ENCODE peak calls at places on chromosomes 12 and 14, in five cellular contexts. N, A, U, D and W are unnamed samples.

GRCh38 chr14:80865565-80865964 is 76.0 kb downstream of the CEP128 start:
- DNase-seq in U (no peak), A (no peak), N (no peak), D (no peak), W (no peak)

GRCh38 chr14:99262977-99263448 is 9.0 kb downstream of the BCL11B start:
- DNase-seq in N (no peak), U (no peak), A (no peak), D (no peak), W (peak; percentile 21)

GRCh38 chr12:1083888-1084262 is 92.9 kb downstream of the ERC1 start:
- DNase-seq in D (peak; percentile 20), U (no peak), A (no peak), N (peak; percentile 61), W (no peak)

GRCh38 chr14:25009891-25010290 is 40.1 kb downstream of the STXBP6 start:
- DNase-seq in U (no peak), N (peak; percentile 5), D (peak; percentile 40), A (no peak), W (no peak)

GRCh38 chr14:33307691-33308369 is 369.2 kb downstream of the NPAS3 start:
- DNase-seq in N (peak; percentile 54), D (no peak), A (no peak), U (no peak), W (no peak)

GRCh38 chr12:46457958-46458357 is 85.4 kb upstream of the SLC38A2 start:
- DNase-seq in N (no peak), A (no peak), D (no peak), U (no peak), W (no peak)

GRCh38 chr14:100058777-100059432 is 6.3 kb upstream of the EVL start:
- DNase-seq in N (no peak), U (peak; percentile 60), D (no peak), A (no peak), W (no peak)

GRCh38 chr14:99754141-99755067 is 38.8 kb upstream of the EML1 start:
- DNase-seq in A (no peak), U (peak; percentile 24), N (no peak), D (no peak), W (peak; percentile 19)

GRCh38 chr14:104145826-104146642 is 7.6 kb downstream of the KIF26A start:
- DNase-seq in U (no peak), D (no peak), A (no peak), N (no peak), W (no peak)

GRCh38 chr14:61147898-61148549 is 133.1 kb downstream of the TMEM30B start:
- DNase-seq in A (no peak), U (no peak), N (peak; percentile 81), D (no peak), W (no peak)

GRCh38 chr12:74337951-74338350 is 199.7 kb upstream of the ATXN7L3B start:
- DNase-seq in D (no peak), A (no peak), N (no peak), U (no peak), W (no peak)

GRCh38 chr14:75176142-75176820 is at the start of gene TMED10:
- DNase-seq in U (peak; percentile 84), N (peak; percentile 52), A (peak; percentile 93), D (peak; percentile 95), W (peak; percentile 93)

GRCh38 chr12:2273288-2273687 is 220.5 kb downstream of the CACNA1C start:
- DNase-seq in U (no peak), N (no peak), D (no peak), A (no peak), W (no peak)

GRCh38 chr12:105748806-105749600 is 389.8 kb downstream of the NUAK1 start:
- DNase-seq in N (no peak), U (no peak), A (no peak), D (no peak), W (no peak)

GRCh38 chr12:115223322-115223721 is 539.3 kb upstream of the TBX3 start:
- DNase-seq in U (no peak), D (no peak), A (no peak), N (peak; percentile 41), W (no peak)

GRCh38 chr14:74401504-74402241 is 24.3 kb downstream of the SYNDIG1L start:
- DNase-seq in N (no peak), D (peak; percentile 86), U (peak; percentile 84), A (peak; percentile 89), W (peak; percentile 89)

GRCh38 chr12:111311011-111311410 is 57.9 kb downstream of the PHETA1 start:
- DNase-seq in A (no peak), D (no peak), N (no peak), U (no peak), W (no peak)

GRCh38 chr12:122870867-122871664 is 24.9 kb downstream of the VPS37B start:
- DNase-seq in D (no peak), U (no peak), N (no peak), A (no peak), W (no peak)

GRCh38 chr12:3040663-3041544 is 36.3 kb upstream of the TSPAN9 start:
- DNase-seq in A (no peak), D (no peak), N (no peak), U (no peak), W (no peak)

GRCh38 chr14:103908580-103908979 is 19.7 kb upstream of the TDRD9 start:
- DNase-seq in D (no peak), U (no peak), N (no peak), A (no peak), W (peak; percentile 53)

GRCh38 chr14:20998674-20999366 is at the start of gene SLC39A2:
- DNase-seq in A (no peak), N (peak; percentile 57), D (no peak), U (no peak), W (no peak)

GRCh38 chr12:67237231-67237630 is 31.9 kb upstream of the CAND1 start:
- DNase-seq in U (no peak), A (no peak), D (no peak), N (no peak), W (no peak)

GRCh38 chr12:4975574-4975973 is 65.9 kb downstream of the KCNA1 start:
- DNase-seq in D (no peak), U (peak; percentile 30), N (no peak), A (no peak), W (no peak)

GRCh38 chr12:48901278-48901677 is 24.0 kb downstream of the FKBP11 start:
- DNase-seq in N (no peak), D (no peak), A (no peak), U (peak; percentile 72), W (no peak)

GRCh38 chr12:99907210-99907609 is 77.5 kb downstream of the ANKS1B start:
- DNase-seq in N (no peak), U (no peak), D (no peak), A (no peak), W (no peak)

GRCh38 chr12:20588057-20588456 is 107.1 kb upstream of the SLCO1C1 start:
- DNase-seq in U (no peak), N (no peak), A (no peak), D (peak; percentile 80), W (no peak)

GRCh38 chr14:69953266-69953905 is 74.2 kb downstream of the SMOC1 start:
- DNase-seq in N (no peak), A (no peak), D (no peak), U (no peak), W (no peak)

GRCh38 chr14:99268776-99269510 is 3.1 kb downstream of the BCL11B start:
- DNase-seq in D (no peak), N (no peak), U (no peak), A (no peak), W (no peak)

GRCh38 chr12:45687081-45688015 is 42.2 kb upstream of the ARID2 start:
- DNase-seq in A (no peak), D (no peak), U (no peak), N (no peak), W (peak; percentile 41)

GRCh38 chr12:98296462-98297079 is 218.8 kb upstream of the TMPO start:
- DNase-seq in N (no peak), D (peak; percentile 60), U (no peak), A (no peak), W (no peak)

GRCh38 chr12:110141389-110141788 is 17.2 kb downstream of the IFT81 start:
- DNase-seq in N (peak; percentile 86), D (no peak), U (no peak), A (no peak), W (no peak)

GRCh38 chr12:83472772-83473171 is 786.1 kb downstream of the TMTC2 start:
- DNase-seq in D (peak; percentile 45), N (no peak), A (no peak), U (no peak), W (no peak)

GRCh38 chr12:14422516-14423230 is 57.2 kb downstream of the ATF7IP start:
- DNase-seq in N (no peak), U (no peak), A (no peak), D (no peak), W (no peak)

GRCh38 chr12:14431990-14432389 is 66.5 kb downstream of the ATF7IP start:
- DNase-seq in U (no peak), D (no peak), A (no peak), N (no peak), W (no peak)

GRCh38 chr12:14424545-14424944 is 59.1 kb downstream of the ATF7IP start:
- DNase-seq in A (no peak), D (no peak), N (no peak), U (no peak), W (no peak)

GRCh38 chr12:14430394-14430986 is 65.0 kb downstream of the ATF7IP start:
- DNase-seq in A (no peak), U (no peak), N (no peak), D (no peak), W (no peak)

DNA sequence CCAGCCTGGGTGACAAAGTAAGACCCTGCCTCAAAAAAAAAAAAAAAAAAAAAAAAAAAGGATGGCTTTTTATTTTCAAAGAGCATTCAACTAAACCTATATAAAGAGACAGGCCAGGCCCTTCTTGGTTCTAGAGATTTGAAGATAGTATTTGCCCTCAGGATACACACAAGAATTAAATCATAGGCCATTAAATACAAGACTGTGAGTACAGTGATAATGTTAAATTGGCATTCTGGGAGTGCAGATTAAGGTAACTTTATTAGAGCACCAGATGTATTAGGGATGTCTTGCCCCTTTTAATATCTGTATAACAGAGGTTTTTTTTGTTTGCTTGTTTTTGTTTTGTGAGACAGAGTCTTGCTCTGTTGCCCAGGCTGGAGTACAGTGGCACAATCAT is 61.3 kb downstream of the ATF7IP start:
- DNase-seq in U (no peak), N (no peak), A (no peak), D (no peak), W (no peak)
- TF ChIP-seq CTCF in U (no peak), N (no peak), A (no peak), D (no peak), W (no peak)

GRCh38 chr12:93537769-93538168 is 34.7 kb upstream of the SOCS2 start:
- DNase-seq in N (no peak), D (no peak), U (no peak), A (no peak), W (no peak)
- TF ChIP-seq CTCF in N (no peak), D (peak; percentile 5), U (peak; percentile 23), A (no peak), W (no peak)

GRCh38 chr12:120254809-120255208 is 10.7 kb downstream of the PXN start:
- DNase-seq in D (no peak), N (no peak), A (no peak), U (no peak), W (no peak)
- TF ChIP-seq CTCF in D (no peak), N (no peak), A (no peak), U (no peak), W (no peak)

DNA sequence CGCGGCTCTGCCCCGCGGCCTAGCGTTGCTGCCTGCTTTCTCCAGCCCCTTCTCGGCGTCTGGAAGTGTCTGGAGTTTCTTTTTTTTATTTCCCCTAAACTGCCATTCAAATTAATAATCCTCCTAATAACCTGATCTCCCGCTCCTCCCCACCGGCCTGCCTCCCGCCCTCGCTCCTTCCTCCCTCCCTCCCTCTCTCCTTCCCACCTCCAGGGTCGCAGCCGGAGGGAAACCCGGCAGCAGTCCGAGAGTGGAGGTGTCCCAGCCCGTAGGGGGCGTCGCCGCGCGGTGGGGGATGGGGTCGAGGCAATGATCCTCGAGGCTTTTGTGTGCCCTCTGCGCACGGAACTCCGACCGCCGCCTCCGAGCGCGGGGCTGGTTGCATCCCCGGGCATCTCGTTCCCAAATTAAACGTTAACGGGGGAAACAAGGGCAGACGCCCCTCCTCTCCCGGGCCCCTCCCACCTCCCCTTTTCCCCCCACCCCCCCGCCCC is 1.1 kb upstream of the SOCS2 start:
- DNase-seq in D (peak; percentile 77), N (no peak), U (peak; percentile 73), A (peak; percentile 53), W (peak; percentile 84)
- TF ChIP-seq CTCF in D (peak; percentile 29), N (peak; percentile 36), U (peak; percentile 57), A (peak; percentile 24), W (peak; percentile 19)